ENCODE peak calls at places on chromosomes 16 and 17, in five cellular contexts. F is fibroblast of mammary gland, P is cardiac fibroblast, I is nephron progenitor cell, Z is IMR-90. A is an unnamed sample.

GRCh38 chr17:32285286-32285685 is 19.7 kb downstream of the RHBDL3 start:
- DNase-seq in P (no peak), Z (no peak), F (no peak), I (no peak), A (no peak)

GRCh38 chr16:10678655-10679054 is 16.1 kb downstream of the TEKT5 start:
- DNase-seq in F (no peak), Z (no peak), P (no peak), I (no peak), A (no peak)

GRCh38 chr16:70374213-70374612 is 27.5 kb downstream of the DDX19A start:
- DNase-seq in F (no peak), Z (no peak), I (no peak), P (no peak), A (no peak)

GRCh38 chr16:71303938-71304337 is 14.7 kb upstream of the CMTR2 start:
- DNase-seq in P (no peak), Z (peak; percentile 4), I (no peak), F (no peak), A (no peak)

GRCh38 chr16:56860226-56861020 is 4.6 kb upstream of the SLC12A3 start:
- DNase-seq in Z (no peak), F (no peak), I (no peak), P (no peak), A (peak; percentile 80)

GRCh38 chr17:7781467-7781866 is 52.5 kb upstream of the KDM6B start:
- DNase-seq in F (no peak), I (no peak), Z (no peak), P (peak; percentile 22), A (peak; percentile 77)

GRCh38 chr16:50296807-50297206 is 30.5 kb downstream of the ADCY7 start:
- DNase-seq in Z (no peak), I (no peak), P (no peak), F (no peak), A (no peak)

GRCh38 chr17:59534583-59534982 is 30.8 kb upstream of the DHX40 start:
- DNase-seq in I (no peak), F (peak; percentile 6), P (no peak), Z (no peak), A (no peak)

GRCh38 chr17:56486732-56487131 is 106.8 kb upstream of the NOG start:
- DNase-seq in P (no peak), Z (no peak), I (no peak), F (no peak), A (no peak)

GRCh38 chr17:59893617-59894100 is 738 bp downstream of the RPS6KB1 start:
- DNase-seq in F (peak; percentile 18), I (no peak), P (peak; percentile 25), Z (peak; percentile 8), A (peak; percentile 30)

GRCh38 chr17:78883533-78884131 is 19.4 kb downstream of the CEP295NL start:
- DNase-seq in I (peak; percentile 46), F (peak; percentile 97), P (peak; percentile 96), Z (peak; percentile 97), A (no peak)

GRCh38 chr16:69378760-69379159 is 7.0 kb downstream of the TERF2 start:
- DNase-seq in I (no peak), P (peak; percentile 41), Z (peak; percentile 6), F (no peak), A (no peak)

GRCh38 chr17:62187681-62188080 is 122.6 kb upstream of the MED13 start:
- DNase-seq in F (peak; percentile 28), I (no peak), Z (peak; percentile 66), P (peak; percentile 16), A (no peak)

GRCh38 chr17:81399481-81400153 is 4.4 kb downstream of the BAHCC1 start:
- DNase-seq in Z (no peak), F (no peak), I (peak; percentile 43), P (peak; percentile 43), A (peak; percentile 56)

GRCh38 chr17:80028030-80028429 is 7.6 kb downstream of the TBC1D16 start:
- DNase-seq in Z (no peak), I (no peak), P (no peak), F (no peak), A (no peak)

GRCh38 chr16:25051446-25052160 is 36.4 kb upstream of the ARHGAP17 start:
- DNase-seq in Z (peak; percentile 84), P (peak; percentile 90), I (no peak), F (peak; percentile 82), A (no peak)

GRCh38 chr17:61400058-61400785 is 579 bp downstream of the TBX2 start:
- DNase-seq in F (no peak), P (peak; percentile 48), Z (peak; percentile 40), I (no peak), A (no peak)

GRCh38 chr16:9260665-9261064 is 169.2 kb downstream of the HAPSTR1 start:
- DNase-seq in Z (no peak), P (no peak), I (no peak), F (no peak), A (no peak)

GRCh38 chr17:75774988-75775668 is 9.5 kb upstream of the UNK start:
- DNase-seq in I (no peak), Z (peak; percentile 44), P (no peak), F (peak; percentile 22), A (no peak)

GRCh38 chr17:1179635-1180433 is at the start of gene ABR:
- DNase-seq in F (no peak), P (peak; percentile 23), Z (peak; percentile 26), I (peak; percentile 78), A (peak; percentile 80)

GRCh38 chr17:76082326-76083251 is 3.6 kb downstream of the ZACN start:
- DNase-seq in I (no peak), Z (no peak), F (no peak), P (no peak), A (no peak)

GRCh38 chr16:73056911-73057310 is 9.0 kb upstream of the ZFHX3 start:
- DNase-seq in I (no peak), F (no peak), Z (no peak), P (no peak), A (no peak)

DNA sequence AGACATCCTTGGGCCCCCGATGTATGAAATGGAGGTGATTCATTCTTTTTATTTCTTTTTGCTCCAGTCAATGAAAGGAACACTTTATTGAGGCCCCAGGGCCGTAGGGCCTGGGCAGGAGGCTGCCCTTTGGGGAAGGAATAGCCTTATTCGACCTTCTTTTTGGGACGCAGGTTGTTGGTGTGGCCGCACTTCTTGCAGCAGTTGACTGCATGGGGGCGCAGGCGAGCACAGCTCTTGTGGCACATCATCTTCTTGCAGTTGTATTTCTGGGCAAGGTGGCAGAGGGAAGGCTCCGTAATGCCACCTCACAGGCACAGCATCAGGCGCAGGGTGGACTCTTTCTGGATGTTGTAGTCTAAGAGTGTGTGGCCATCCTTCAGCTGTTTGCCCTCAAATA is 50.9 kb downstream of the SIAH1 start:
- DNase-seq in I (no peak), Z (no peak), F (no peak), P (no peak), A (no peak)
- TF ChIP-seq CTCF in I (no peak), Z (no peak), F (no peak), P (no peak), A (no peak)

DNA sequence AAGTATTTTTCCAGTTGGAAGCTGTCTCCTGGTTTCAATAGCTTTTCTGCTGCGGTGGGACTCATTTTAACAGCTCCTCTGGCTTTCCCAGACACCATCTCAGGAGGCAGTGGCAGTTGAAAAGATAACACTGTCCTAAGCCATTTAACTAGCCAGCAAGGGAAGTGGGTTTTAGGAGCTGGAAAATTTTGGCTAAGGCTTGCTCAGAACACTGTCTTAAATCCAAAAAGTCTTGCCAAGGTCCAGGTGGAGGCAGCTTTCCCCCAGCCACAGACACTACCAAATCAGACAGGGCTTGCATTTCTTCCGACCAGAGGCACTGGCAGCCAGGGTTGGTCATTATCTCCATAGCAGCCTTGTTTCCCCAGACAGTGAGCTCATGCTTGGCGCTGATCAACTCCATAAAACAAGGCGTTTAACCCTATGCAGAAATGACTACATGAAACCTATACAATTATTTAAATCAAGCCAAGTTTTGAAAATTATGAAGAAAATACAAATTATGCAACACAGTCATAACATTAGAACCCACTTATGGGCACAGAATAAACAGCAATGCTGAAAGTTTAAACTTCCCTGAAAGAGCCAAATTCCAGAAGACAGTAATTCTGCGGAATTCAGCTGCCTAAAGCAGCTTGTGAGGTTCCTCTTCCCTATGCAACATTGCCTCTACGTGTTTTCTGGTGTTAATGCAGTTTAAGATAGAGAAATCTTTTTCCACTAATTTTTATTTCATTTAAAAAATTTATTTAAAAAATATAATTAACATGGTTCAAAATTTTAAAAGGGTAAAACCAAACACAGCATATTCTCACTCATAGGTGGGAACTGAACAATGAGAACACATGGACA is 25.0 kb downstream of the GABARAPL2 start:
- DNase-seq in Z (peak; percentile 84), P (peak; percentile 81), F (peak; percentile 75), I (no peak), A (no peak)
- TF ChIP-seq CTCF in Z (peak; percentile 52), P (no peak), F (no peak), I (no peak), A (no peak)

GRCh38 chr17:17742133-17742621 is 60.9 kb downstream of the RAI1 start:
- DNase-seq in F (no peak), Z (no peak), I (no peak), P (peak; percentile 48), A (no peak)

GRCh38 chr17:17740627-17741237 is 59.5 kb downstream of the RAI1 start:
- DNase-seq in I (no peak), Z (no peak), P (no peak), F (no peak), A (no peak)

GRCh38 chr17:17742688-17743390 is 61.6 kb downstream of the RAI1 start:
- DNase-seq in Z (no peak), P (no peak), F (no peak), I (no peak), A (no peak)

GRCh38 chr17:17739388-17740066 is 58.3 kb downstream of the RAI1 start:
- DNase-seq in Z (peak; percentile 64), P (peak; percentile 59), F (peak; percentile 72), I (no peak), A (no peak)

DNA sequence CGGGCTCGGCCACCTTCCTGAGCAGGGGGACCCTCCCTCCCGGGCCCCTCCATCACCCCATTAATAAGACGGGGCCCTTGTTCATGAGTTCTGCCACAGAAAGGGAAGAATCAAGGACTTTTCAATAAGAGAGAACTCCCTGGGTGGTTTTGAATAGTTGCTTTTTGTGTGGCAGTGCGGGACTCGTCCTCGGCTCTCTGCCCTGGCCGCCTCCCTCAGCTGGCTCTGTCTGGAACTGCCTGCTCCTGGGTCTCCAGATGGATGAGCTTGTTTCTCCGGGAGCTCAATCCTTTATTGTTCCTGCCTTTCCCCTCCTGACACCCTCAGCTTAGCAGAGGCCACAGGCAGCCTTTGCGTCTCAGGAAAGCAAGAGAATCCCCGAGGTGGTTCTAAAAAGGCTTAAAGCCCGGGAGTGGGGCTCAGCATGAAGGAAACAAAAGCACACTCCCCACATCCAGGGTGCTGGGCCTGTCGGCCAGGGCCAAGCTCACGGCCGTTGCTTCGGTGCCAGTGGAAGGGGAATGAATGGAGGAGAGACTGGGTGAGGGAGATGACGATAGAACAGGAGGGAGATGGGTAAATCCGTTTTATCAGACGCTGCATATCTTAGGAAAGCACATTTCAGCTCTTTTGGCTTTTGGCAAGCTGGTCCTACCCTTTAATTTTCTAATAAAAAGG is 60.2 kb downstream of the RAI1 start:
- DNase-seq in P (no peak), F (no peak), Z (no peak), I (peak; percentile 48), A (no peak)
- TF ChIP-seq CTCF in P (no peak), F (peak; percentile 7), Z (peak; percentile 17), I (no peak), A (no peak)

GRCh38 chr17:58338454-58338841 is 9.9 kb upstream of the TSPOAP1 start:
- DNase-seq in I (no peak), P (no peak), Z (no peak), F (no peak), A (no peak)
- TF ChIP-seq CTCF in I (no peak), P (no peak), Z (peak; percentile 1), F (no peak), A (peak; percentile 13)